ENCODE peak calls at places on chromosome 9, in eight cellular contexts. H, G, O, N, S, X, T and U are unnamed samples.
A peak's percentile ranks its signal among the peaks of the same experiment; 100 is the strongest.

GRCh38 chr9:36023260-36024048 is 13.3 kb upstream of the RECK start:
- DNase-seq in H (peak; percentile 59), G (peak; percentile 29), O (peak; percentile 74), N (peak; percentile 44), S (peak; percentile 72), X (peak; percentile 71), T (peak; percentile 36), U (no peak)

GRCh38 chr9:136372561-136373299 is 739 bp downstream of the CARD9 start:
- DNase-seq in H (peak; percentile 88), G (no peak), O (no peak), N (no peak), S (peak; percentile 66), X (peak; percentile 12), T (no peak), U (no peak)

GRCh38 chr9:4585135-4585534 is 77.0 kb upstream of the PLPP6 start:
- DNase-seq in H (no peak), G (no peak), O (no peak), N (no peak), S (no peak), X (no peak), T (no peak), U (no peak)

GRCh38 chr9:114504341-114505186 is 709 bp downstream of the WHRN start:
- DNase-seq in H (peak; percentile 67), G (peak; percentile 17), O (peak; percentile 82), N (no peak), S (peak; percentile 29), X (peak; percentile 42), T (peak; percentile 46), U (no peak)

GRCh38 chr9:33868430-33869000 is 51.6 kb downstream of the UBE2R2 start:
- DNase-seq in H (no peak), G (no peak), O (no peak), N (no peak), S (peak; percentile 82), X (peak; percentile 92), T (no peak), U (no peak)

GRCh38 chr9:32589083-32589713 is 16.2 kb upstream of the NDUFB6 start:
- DNase-seq in H (no peak), G (peak; percentile 44), O (no peak), N (no peak), S (peak; percentile 69), X (peak; percentile 66), T (no peak), U (no peak)

GRCh38 chr9:124698265-124698664 is 72.8 kb downstream of the NR6A1 start:
- DNase-seq in H (no peak), G (no peak), O (no peak), N (no peak), S (peak; percentile 52), X (no peak), T (no peak), U (no peak)

GRCh38 chr9:105330201-105330600 is 85.8 kb downstream of the SLC44A1 start:
- DNase-seq in H (no peak), G (no peak), O (no peak), N (no peak), S (no peak), X (peak; percentile 5), T (no peak), U (no peak)

GRCh38 chr9:35135988-35136387 is 20.3 kb upstream of the ATOSB start:
- DNase-seq in H (no peak), G (no peak), O (no peak), N (no peak), S (no peak), X (no peak), T (no peak), U (no peak)

GRCh38 chr9:128887914-128888350 is 6.0 kb downstream of the LRRC8A start:
- DNase-seq in H (no peak), G (no peak), O (no peak), N (no peak), S (peak; percentile 83), X (peak; percentile 81), T (no peak), U (no peak)

GRCh38 chr9:134571946-134572914 is 69.4 kb upstream of the COL5A1 start:
- DNase-seq in H (peak; percentile 28), G (no peak), O (peak; percentile 44), N (no peak), S (no peak), X (no peak), T (no peak), U (peak; percentile 63)